ENCODE peak calls at places on chromosomes 1 and 21, in eight cellular contexts. U, A, M, B, J, F, Q and Z are unnamed samples.

GRCh38 chr1:211198111-211198510 is 61.1 kb upstream of the RCOR3 start:
- DNase-seq in U (peak; percentile 68), A (peak; percentile 2), M (no peak), B (peak; percentile 83), J (no peak), F (no peak), Q (no peak), Z (no peak)

GRCh38 chr1:94118471-94118870 is 2.5 kb downstream of the ABCA4 start:
- DNase-seq in U (no peak), A (no peak), M (no peak), B (no peak), J (no peak), F (no peak), Q (no peak), Z (no peak)

GRCh38 chr1:64624446-64624766 is 120.5 kb upstream of the RAVER2 start:
- DNase-seq in U (peak; percentile 65), A (peak; percentile 36), M (no peak), B (peak; percentile 45), J (no peak), F (no peak), Q (peak; percentile 6), Z (peak; percentile 44)

GRCh38 chr1:23051510-23051909 is 32.2 kb downstream of the KDM1A start:
- DNase-seq in U (no peak), A (no peak), M (no peak), B (no peak), J (no peak), F (no peak), Q (no peak), Z (no peak)

GRCh38 chr21:23131177-23131576 is 2133.0 kb downstream of the NCAM2 start:
- DNase-seq in U (peak; percentile 21), A (no peak), M (no peak), B (no peak), J (no peak), F (no peak), Q (no peak), Z (no peak)

GRCh38 chr1:3636531-3636930 is 11.7 kb downstream of the TPRG1L start:
- DNase-seq in U (no peak), A (no peak), M (no peak), B (no peak), J (peak; percentile 15), F (no peak), Q (no peak), Z (no peak)

GRCh38 chr1:225880210-225880584 is 2.0 kb downstream of the TMEM63A start:
- DNase-seq in U (no peak), A (no peak), M (no peak), B (no peak), J (no peak), F (no peak), Q (peak; percentile 27), Z (no peak)

GRCh38 chr1:153359241-153359640 is 1.6 kb downstream of the S100A9 start:
- DNase-seq in U (no peak), A (no peak), M (peak; percentile 47), B (no peak), J (no peak), F (no peak), Q (no peak), Z (no peak)

GRCh38 chr1:152411144-152411543 is 2.9 kb downstream of the CRNN start:
- DNase-seq in U (no peak), A (no peak), M (no peak), B (no peak), J (no peak), F (no peak), Q (no peak), Z (no peak)

GRCh38 chr1:213457097-213457680 is 406.1 kb downstream of the RPS6KC1 start:
- DNase-seq in U (no peak), A (no peak), M (no peak), B (no peak), J (no peak), F (no peak), Q (peak; percentile 21), Z (no peak)

GRCh38 chr1:22089787-22090186 is 37.3 kb downstream of the CDC42 start:
- DNase-seq in U (no peak), A (peak; percentile 24), M (no peak), B (no peak), J (no peak), F (no peak), Q (no peak), Z (no peak)

GRCh38 chr1:114315601-114316000 is 161.9 kb upstream of the SYT6 start:
- DNase-seq in U (no peak), A (no peak), M (no peak), B (no peak), J (no peak), F (no peak), Q (no peak), Z (peak; percentile 2)

GRCh38 chr1:28895896-28896608 is 18.3 kb upstream of the EPB41 start:
- DNase-seq in U (no peak), A (no peak), M (no peak), B (no peak), J (no peak), F (no peak), Q (no peak), Z (no peak)

GRCh38 chr1:153805042-153805745 is 30.0 kb downstream of the SLC27A3 start:
- DNase-seq in U (peak; percentile 81), A (peak; percentile 59), M (peak; percentile 74), B (peak; percentile 80), J (no peak), F (peak; percentile 25), Q (peak; percentile 80), Z (peak; percentile 45)

GRCh38 chr1:58011978-58012377 is 534.5 kb downstream of the OMA1 start:
- DNase-seq in U (peak; percentile 19), A (no peak), M (no peak), B (peak; percentile 7), J (no peak), F (no peak), Q (no peak), Z (no peak)

GRCh38 chr21:45539046-45539795 is 3.0 kb downstream of the SLC19A1 start:
- DNase-seq in U (no peak), A (no peak), M (peak; percentile 56), B (no peak), J (peak; percentile 81), F (peak; percentile 3), Q (no peak), Z (no peak)

GRCh38 chr1:224205438-224205840 is 22.4 kb downstream of the DEGS1 start:
- DNase-seq in U (peak; percentile 82), A (peak; percentile 84), M (peak; percentile 66), B (peak; percentile 85), J (no peak), F (no peak), Q (no peak), Z (no peak)

GRCh38 chr1:158248122-158248521 is 6.1 kb upstream of the CD1A start:
- DNase-seq in U (peak; percentile 36), A (no peak), M (no peak), B (no peak), J (no peak), F (no peak), Q (peak; percentile 23), Z (no peak)

GRCh38 chr1:59926381-59927243 is at the start of gene CYP2J2:
- DNase-seq in U (peak; percentile 44), A (peak; percentile 20), M (peak; percentile 76), B (peak; percentile 25), J (peak; percentile 90), F (peak; percentile 8), Q (peak; percentile 64), Z (no peak)

GRCh38 chr1:33374336-33375105 is 53.6 kb upstream of the A3GALT2 start:
- DNase-seq in U (no peak), A (peak; percentile 14), M (no peak), B (no peak), J (no peak), F (no peak), Q (no peak), Z (no peak)

GRCh38 chr21:42271065-42271464 is 44.1 kb downstream of the TFF3 start:
- DNase-seq in U (no peak), A (no peak), M (no peak), B (no peak), J (no peak), F (no peak), Q (no peak), Z (no peak)

GRCh38 chr1:214503553-214503952 is 47.8 kb downstream of the PTPN14 start:
- DNase-seq in U (no peak), A (peak; percentile 60), M (no peak), B (no peak), J (no peak), F (no peak), Q (no peak), Z (no peak)

GRCh38 chr1:162235261-162235780 is 141.3 kb downstream of the SPATA46 start:
- DNase-seq in U (no peak), A (no peak), M (no peak), B (no peak), J (no peak), F (no peak), Q (no peak), Z (peak; percentile 37)

GRCh38 chr21:39011911-39012310 is 171.3 kb downstream of the PSMG1 start:
- DNase-seq in U (no peak), A (no peak), M (no peak), B (no peak), J (no peak), F (no peak), Q (no peak), Z (no peak)

GRCh38 chr1:7670334-7671145 is 100.6 kb upstream of the VAMP3 start:
- DNase-seq in U (no peak), A (no peak), M (no peak), B (no peak), J (no peak), F (no peak), Q (peak; percentile 44), Z (no peak)

GRCh38 chr21:41152149-41152548 is 15.8 kb upstream of the BACE2 start:
- DNase-seq in U (no peak), A (peak; percentile 47), M (no peak), B (no peak), J (no peak), F (no peak), Q (no peak), Z (no peak)

GRCh38 chr1:1894354-1895049 is 3.6 kb upstream of the GNB1 start:
- DNase-seq in U (no peak), A (no peak), M (no peak), B (no peak), J (peak; percentile 92), F (no peak), Q (peak; percentile 50), Z (no peak)

GRCh38 chr1:59718064-59718988 is 96.4 kb upstream of the HOOK1 start:
- DNase-seq in U (no peak), A (peak; percentile 63), M (no peak), B (no peak), J (no peak), F (no peak), Q (no peak), Z (no peak)